ENCODE peak calls at places on chromosomes 11 and 22, in eight cellular contexts. F is NCI-H774; R is activated CD4-positive, alpha-beta T cell treated with anti-CD3 and anti-CD28 coated beads, Interleukin-2, amount 10 ng/mL, durations not matched to agents 7 days and 5 days; J is GM23338; H is activated T-cell treated with anti-CD3 and anti-CD28 coated beads, Interleukin-2, amount 50 U/mL, for 72 hours; U is Right ventricle myocardium superior; Q is stimulated activated CD4-positive, alpha-beta T cell treated with anti-CD3 and anti-CD28 coated beads, Interleukin-4, amount 100 ng/mL, for 48 hours; M is NCI-H1930. T is an unnamed sample.

GRCh38 chr11:17063171-17064002 is 14.1 kb downstream of the RPS13 start:
- DNase-seq in F (peak), R (peak), J (peak), H (peak), U (peak), Q (peak), M (peak), T (peak)

GRCh38 chr11:78350646-78351165 is 66.9 kb downstream of the GAB2 start:
- DNase-seq in F (no peak), R (no peak), J (no peak), H (no peak), U (no peak), Q (no peak), M (no peak), T (peak)

GRCh38 chr22:32764330-32765116 is 37.0 kb upstream of the TIMP3 start:
- DNase-seq in F (no peak), R (no peak), J (peak), H (no peak), U (peak), Q (no peak), M (no peak), T (peak)

GRCh38 chr11:6653656-6654055 is 2.0 kb downstream of the DCHS1 start:
- DNase-seq in F (no peak), R (no peak), J (no peak), H (no peak), U (no peak), Q (no peak), M (no peak), T (no peak)

GRCh38 chr22:36797988-36798670 is 18.7 kb downstream of the PVALB start:
- DNase-seq in F (no peak), R (no peak), J (peak), H (no peak), U (no peak), Q (no peak), M (no peak), T (no peak)

GRCh38 chr11:18071098-18071705 is 25.1 kb upstream of the TPH1 start:
- DNase-seq in F (peak), R (no peak), J (no peak), H (no peak), U (no peak), Q (no peak), M (no peak), T (no peak)

GRCh38 chr11:28697920-28698827 is 590.0 kb downstream of the METTL15 start:
- DNase-seq in F (peak), R (peak), J (peak), H (peak), U (peak), Q (peak), M (peak), T (no peak)

GRCh38 chr11:134957540-134958335 is 545.7 kb upstream of the B3GAT1 start:
- DNase-seq in F (no peak), R (no peak), J (no peak), H (no peak), U (no peak), Q (no peak), M (no peak), T (no peak)